ENCODE peak calls at places on chromosomes 1 and 21, in four cellular contexts. One of them, this sample, is unnamed.

GRCh38 chr1:180173952-180174351 is 19.3 kb downstream of the QSOX1 start:
- DNase-seq in K562: no peak
- DNase-seq in GM12891: no peak
- DNase-seq in GM12878: no peak
- DNase-seq in this sample: no peak

GRCh38 chr1:112245114-112245513 is 150.9 kb upstream of the CTTNBP2NL start:
- DNase-seq in K562: no peak
- DNase-seq in GM12891: no peak
- DNase-seq in GM12878: no peak
- DNase-seq in this sample: no peak

GRCh38 chr21:18622383-18622782 is 218.8 kb upstream of the TMPRSS15 start:
- DNase-seq in K562: no peak
- DNase-seq in GM12891: no peak
- DNase-seq in GM12878: no peak
- DNase-seq in this sample: no peak

GRCh38 chr1:166691476-166691875 is 147.8 kb upstream of the POGK start:
- DNase-seq in K562: no peak
- DNase-seq in GM12891: no peak
- DNase-seq in GM12878: no peak
- DNase-seq in this sample: no peak

GRCh38 chr1:228465571-228466146 is 21.5 kb upstream of the RNF187 start:
- DNase-seq in K562: no peak
- DNase-seq in GM12891: no peak
- DNase-seq in GM12878: no peak
- DNase-seq in this sample: no peak

GRCh38 chr1:25971044-25971881 is 26.6 kb downstream of the PAFAH2 start:
- DNase-seq in K562: no peak
- DNase-seq in GM12891: peak
- DNase-seq in GM12878: no peak
- DNase-seq in this sample: peak

GRCh38 chr1:53371121-53371666 is 43.3 kb upstream of the LRP8 start:
- DNase-seq in K562: no peak
- DNase-seq in GM12891: no peak
- DNase-seq in GM12878: no peak
- DNase-seq in this sample: no peak

GRCh38 chr1:205567716-205568115 is 63.2 kb downstream of the CDK18 start:
- DNase-seq in K562: no peak
- DNase-seq in GM12891: no peak
- DNase-seq in GM12878: no peak
- DNase-seq in this sample: no peak

GRCh38 chr1:237972186-237972585 is 81.5 kb upstream of the ZP4 start:
- DNase-seq in K562: no peak
- DNase-seq in GM12891: no peak
- DNase-seq in GM12878: no peak
- DNase-seq in this sample: no peak

GRCh38 chr1:181044449-181044966 is 10.7 kb downstream of the MR1 start:
- DNase-seq in K562: no peak
- DNase-seq in GM12891: peak
- DNase-seq in GM12878: peak
- DNase-seq in this sample: peak

GRCh38 chr1:171245458-171246064 is 2.7 kb upstream of the FMO1 start:
- DNase-seq in K562: peak
- DNase-seq in GM12891: peak
- DNase-seq in GM12878: no peak
- DNase-seq in this sample: peak

GRCh38 chr1:3924186-3924815 is 24.2 kb upstream of the C1orf174 start:
- DNase-seq in K562: no peak
- DNase-seq in GM12891: no peak
- DNase-seq in GM12878: no peak
- DNase-seq in this sample: no peak

GRCh38 chr1:100955322-100955721 is 59.4 kb downstream of the SLC30A7 start:
- DNase-seq in K562: no peak
- DNase-seq in GM12891: no peak
- DNase-seq in GM12878: no peak
- DNase-seq in this sample: no peak

GRCh38 chr1:65339866-65340483 is 30.6 kb downstream of the DNAJC6 start:
- DNase-seq in K562: peak
- DNase-seq in GM12891: no peak
- DNase-seq in GM12878: no peak
- DNase-seq in this sample: no peak
- TF ChIP-seq SPI1 in K562: no peak
- TF ChIP-seq SPI1 in GM12891: no peak
- TF ChIP-seq SPI1 in GM12878: no peak
- TF ChIP-seq SPI1 in this sample: no peak

GRCh38 chr1:236887081-236887480 is 92.0 kb downstream of the MTR start:
- DNase-seq in K562: no peak
- DNase-seq in GM12891: no peak
- DNase-seq in GM12878: no peak
- DNase-seq in this sample: no peak

GRCh38 chr1:236888126-236888525 is 93.0 kb downstream of the MTR start:
- DNase-seq in K562: no peak
- DNase-seq in GM12891: no peak
- DNase-seq in GM12878: no peak
- DNase-seq in this sample: no peak

GRCh38 chr1:236893626-236894545 is 98.8 kb downstream of the MTR start:
- DNase-seq in K562: no peak
- DNase-seq in GM12891: no peak
- DNase-seq in GM12878: no peak
- DNase-seq in this sample: no peak

GRCh38 chr1:236888903-236889302 is 93.8 kb downstream of the MTR start:
- DNase-seq in K562: no peak
- DNase-seq in GM12891: no peak
- DNase-seq in GM12878: no peak
- DNase-seq in this sample: no peak

GRCh38 chr1:236890152-236891056 is 95.3 kb downstream of the MTR start:
- DNase-seq in K562: no peak
- DNase-seq in GM12891: no peak
- DNase-seq in GM12878: no peak
- DNase-seq in this sample: no peak
- TF ChIP-seq POLR2AphosphoS5 in K562: no peak
- TF ChIP-seq POLR2AphosphoS5 in GM12891: no peak
- TF ChIP-seq POLR2AphosphoS5 in GM12878: no peak
- TF ChIP-seq POLR2AphosphoS5 in this sample: no peak

GRCh38 chr1:1435911-1436633 is 582 bp downstream of the VWA1 start:
- DNase-seq in K562: no peak
- DNase-seq in GM12891: no peak
- DNase-seq in GM12878: no peak
- DNase-seq in this sample: no peak
- TF ChIP-seq SPI1 in K562: no peak
- TF ChIP-seq SPI1 in GM12891: no peak
- TF ChIP-seq SPI1 in GM12878: no peak
- TF ChIP-seq SPI1 in this sample: no peak

DNA sequence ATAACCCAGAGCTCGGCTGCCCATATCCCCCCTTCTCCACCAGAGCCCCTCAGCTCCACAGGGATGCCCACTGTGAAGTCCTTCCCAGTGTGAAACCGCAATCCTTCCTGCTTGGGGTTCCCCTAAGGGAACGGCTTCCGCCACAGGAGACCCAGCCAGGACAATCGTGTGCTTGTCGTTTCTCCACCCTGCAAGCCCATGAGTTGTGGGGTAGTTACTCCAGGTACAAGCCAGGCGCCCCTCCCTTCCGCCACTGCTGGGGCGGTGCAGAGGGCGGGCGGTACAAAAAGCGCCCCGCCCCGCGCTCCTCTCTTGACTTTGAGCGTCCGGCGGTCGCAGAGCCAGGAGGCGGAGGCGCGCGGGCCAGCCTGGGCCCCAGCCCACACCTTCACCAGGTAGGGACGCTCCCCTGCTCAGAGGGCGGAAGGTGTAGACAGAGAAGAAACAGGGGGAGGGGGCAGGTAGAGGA is at the start of gene TINAGL1:
- DNase-seq in K562: peak
- DNase-seq in GM12891: no peak
- DNase-seq in GM12878: no peak
- DNase-seq in this sample: no peak
- TF ChIP-seq POLR2AphosphoS5 in K562: no peak
- TF ChIP-seq POLR2AphosphoS5 in GM12891: no peak
- TF ChIP-seq POLR2AphosphoS5 in GM12878: no peak
- TF ChIP-seq POLR2AphosphoS5 in this sample: no peak

DNA sequence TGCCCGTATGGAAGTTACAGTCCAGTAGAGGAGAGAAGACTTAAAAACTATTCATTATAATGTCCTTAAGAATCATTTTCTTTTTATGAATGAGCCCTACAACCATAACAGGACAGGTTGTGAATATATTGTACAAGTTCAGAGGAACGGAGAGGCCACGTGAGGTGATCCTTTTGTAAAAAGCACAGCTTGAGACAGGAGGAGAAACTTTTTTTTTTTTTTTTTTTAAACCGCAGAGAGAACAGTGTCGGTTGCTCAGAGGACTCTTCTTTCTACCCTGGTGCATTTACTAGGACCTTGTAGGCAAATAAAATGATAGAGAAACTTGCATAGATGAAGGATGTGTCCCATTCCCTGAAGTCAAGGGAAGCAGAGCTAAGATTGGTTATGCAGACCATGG is 32.1 kb downstream of the DYRK1A start:
- DNase-seq in K562: no peak
- DNase-seq in GM12891: no peak
- DNase-seq in GM12878: no peak
- DNase-seq in this sample: no peak
- TF ChIP-seq SPI1 in K562: no peak
- TF ChIP-seq SPI1 in GM12891: no peak
- TF ChIP-seq SPI1 in GM12878: no peak
- TF ChIP-seq SPI1 in this sample: no peak

GRCh38 chr1:202133989-202134388 is 10.5 kb downstream of the ARL8A start:
- DNase-seq in K562: no peak
- DNase-seq in GM12891: no peak
- DNase-seq in GM12878: no peak
- DNase-seq in this sample: no peak

GRCh38 chr1:202133016-202133415 is 10.3 kb downstream of the GPR37L1 start:
- DNase-seq in K562: no peak
- DNase-seq in GM12891: no peak
- DNase-seq in GM12878: no peak
- DNase-seq in this sample: peak

GRCh38 chr1:202133521-202133920 is 10.8 kb downstream of the GPR37L1 start:
- DNase-seq in K562: no peak
- DNase-seq in GM12891: no peak
- DNase-seq in GM12878: no peak
- DNase-seq in this sample: no peak

GRCh38 chr1:202130816-202131522 is 8.3 kb downstream of the GPR37L1 start:
- DNase-seq in K562: no peak
- DNase-seq in GM12891: no peak
- DNase-seq in GM12878: no peak
- DNase-seq in this sample: no peak

GRCh38 chr1:202131956-202132821 is 9.5 kb downstream of the GPR37L1 start:
- DNase-seq in K562: no peak
- DNase-seq in GM12891: no peak
- DNase-seq in GM12878: no peak
- DNase-seq in this sample: no peak
- TF ChIP-seq POLR2AphosphoS5 in K562: no peak
- TF ChIP-seq POLR2AphosphoS5 in GM12891: no peak
- TF ChIP-seq POLR2AphosphoS5 in GM12878: no peak
- TF ChIP-seq POLR2AphosphoS5 in this sample: no peak

GRCh38 chr1:235415008-235415904 is 48.0 kb downstream of the TBCE start:
- DNase-seq in K562: peak
- DNase-seq in GM12891: peak
- DNase-seq in GM12878: peak
- DNase-seq in this sample: peak
- TF ChIP-seq SPI1 in K562: no peak
- TF ChIP-seq SPI1 in GM12891: no peak
- TF ChIP-seq SPI1 in GM12878: no peak
- TF ChIP-seq SPI1 in this sample: no peak

GRCh38 chr1:220818421-220819173 is 31.9 kb downstream of the MTARC1 start:
- DNase-seq in K562: no peak
- DNase-seq in GM12891: no peak
- DNase-seq in GM12878: no peak
- DNase-seq in this sample: no peak
- TF ChIP-seq POLR2AphosphoS5 in K562: no peak
- TF ChIP-seq POLR2AphosphoS5 in GM12891: no peak
- TF ChIP-seq POLR2AphosphoS5 in GM12878: no peak
- TF ChIP-seq POLR2AphosphoS5 in this sample: no peak

DNA sequence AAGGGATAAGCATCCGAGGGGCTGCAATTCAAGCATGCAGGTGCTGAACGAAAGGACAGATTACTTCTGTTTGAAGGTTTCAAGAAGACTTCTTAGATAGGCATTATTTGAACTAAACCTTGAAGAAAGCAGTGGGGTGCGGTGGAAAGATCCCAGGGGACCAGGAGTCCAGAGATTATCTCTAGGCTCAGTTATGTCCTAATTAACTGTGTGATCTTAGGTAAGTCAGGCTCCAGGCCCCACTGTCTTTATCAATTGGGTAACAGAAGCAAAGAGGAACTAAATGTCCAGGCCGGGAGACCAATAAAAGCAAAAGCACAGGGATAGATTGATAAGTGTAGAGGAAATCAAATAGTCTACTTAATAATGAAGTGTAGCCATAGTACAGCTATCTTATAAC is 72.9 kb upstream of the CDC42BPA start:
- DNase-seq in K562: peak
- DNase-seq in GM12891: no peak
- DNase-seq in GM12878: no peak
- DNase-seq in this sample: no peak
- TF ChIP-seq SPI1 in K562: no peak
- TF ChIP-seq SPI1 in GM12891: no peak
- TF ChIP-seq SPI1 in GM12878: no peak
- TF ChIP-seq SPI1 in this sample: no peak

This sample was measured in HL-60.